ENCODE peak calls at places on chromosomes 1 and 21, in ten cellular contexts. B is EL; F is NCI-H1092 treated with DMSO at 0.1 percent for 48 hours; X is BE2C; P is PC-9; D is COR-L47; E is heart left ventricle; I is AG20443; Q is central memory CD4-positive, alpha-beta T cell; U is skeletal muscle cell. A is an unnamed sample.

GRCh38 chr1:39758556-39759435 is 12.4 kb downstream of the OXCT2 start:
- DNase-seq in I (no peak), P (no peak), X (no peak), B (no peak), D (peak), Q (no peak), E (no peak), U (no peak), F (no peak), A (no peak)

GRCh38 chr21:31553926-31554325 is 105.6 kb upstream of the SOD1 start:
- DNase-seq in E (no peak), U (no peak), P (no peak), I (no peak), B (no peak), Q (no peak), F (no peak), D (no peak), X (no peak), A (no peak)

GRCh38 chr1:19182223-19182622 is 27.8 kb downstream of the UBR4 start:
- DNase-seq in I (no peak), P (no peak), Q (no peak), B (no peak), X (no peak), F (no peak), E (no peak), D (no peak), U (no peak), A (no peak)

GRCh38 chr1:117646007-117646913 is 40.4 kb downstream of the TENT5C start:
- DNase-seq in I (peak), Q (no peak), B (peak), P (no peak), E (no peak), D (no peak), U (no peak), F (no peak), X (no peak), A (no peak)

GRCh38 chr1:241775021-241775420 is 73.0 kb upstream of the EXO1 start:
- DNase-seq in I (no peak), P (peak), B (no peak), E (no peak), D (no peak), X (no peak), F (no peak), U (no peak), Q (no peak), A (no peak)

GRCh38 chr1:43978551-43979260 is at the start of gene B4GALT2:
- DNase-seq in F (peak), D (peak), Q (no peak), B (peak), E (no peak), P (no peak), U (no peak), I (peak), X (peak), A (peak)

GRCh38 chr1:43711524-43712386 is 4.4 kb downstream of the ST3GAL3 start:
- DNase-seq in E (no peak), B (peak), X (no peak), P (peak), U (no peak), D (no peak), I (peak), F (no peak), Q (no peak), A (no peak)

GRCh38 chr1:74012583-74012982 is 185.4 kb downstream of the LRRIQ3 start:
- DNase-seq in P (no peak), E (no peak), I (no peak), D (no peak), X (no peak), U (no peak), Q (no peak), F (no peak), B (no peak), A (no peak)

GRCh38 chr1:184518958-184519357 is 132.1 kb downstream of the C1orf21 start:
- DNase-seq in Q (no peak), U (no peak), I (no peak), X (no peak), E (no peak), P (no peak), F (no peak), B (no peak), D (no peak), A (no peak)

GRCh38 chr1:86976664-86977063 is 62.2 kb downstream of the HS2ST1 start:
- DNase-seq in D (no peak), P (no peak), U (no peak), E (no peak), I (no peak), X (no peak), B (no peak), F (no peak), Q (no peak), A (no peak)

GRCh38 chr1:151720190-151720953 is 950 bp upstream of the RIIAD1 start:
- DNase-seq in I (no peak), D (no peak), Q (no peak), E (no peak), F (no peak), X (no peak), B (no peak), U (no peak), P (no peak), A (no peak)

GRCh38 chr1:232548651-232549050 is 81.3 kb downstream of the SIPA1L2 start:
- DNase-seq in U (no peak), F (no peak), B (no peak), Q (no peak), X (no peak), P (no peak), E (no peak), I (no peak), D (no peak), A (no peak)

GRCh38 chr21:36079010-36079649 is 9.3 kb downstream of the CBR1 start:
- DNase-seq in X (no peak), I (no peak), B (no peak), P (no peak), D (no peak), U (no peak), Q (peak), F (no peak), E (no peak), A (no peak)

GRCh38 chr1:20343149-20343936 is 52.7 kb downstream of the VWA5B1 start:
- DNase-seq in Q (no peak), B (no peak), X (no peak), E (peak), I (no peak), D (no peak), U (no peak), P (no peak), F (no peak), A (no peak)

GRCh38 chr1:189434461-189434860 is 1043.2 kb downstream of the BRINP3 start:
- DNase-seq in Q (no peak), U (no peak), I (no peak), F (no peak), P (no peak), D (no peak), X (no peak), E (no peak), B (no peak), A (no peak)

GRCh38 chr1:52899445-52899894 is 22.1 kb downstream of the ECHDC2 start:
- DNase-seq in E (no peak), X (no peak), U (no peak), Q (no peak), B (no peak), I (no peak), P (no peak), D (no peak), F (no peak), A (no peak)

GRCh38 chr1:85992756-85993155 is 163.8 kb downstream of the COL24A1 start:
- DNase-seq in P (no peak), B (peak), I (peak), E (no peak), U (peak), Q (no peak), X (no peak), D (no peak), F (no peak), A (no peak)

GRCh38 chr1:66351474-66351873 is 182.5 kb upstream of the SGIP1 start:
- DNase-seq in D (no peak), B (no peak), U (no peak), F (no peak), I (no peak), X (no peak), E (no peak), Q (no peak), P (no peak), A (no peak)

GRCh38 chr21:46066843-46067331 is 31.0 kb upstream of the COL6A2 start:
- DNase-seq in E (no peak), I (peak), X (no peak), P (no peak), D (no peak), F (no peak), B (no peak), U (no peak), Q (no peak), A (no peak)

GRCh38 chr1:180586671-180587155 is 27.9 kb downstream of the OVAAL start:
- DNase-seq in F (peak), Q (no peak), X (peak), U (peak), D (peak), B (peak), E (no peak), P (peak), I (peak), A (no peak)

GRCh38 chr21:45972716-45973474 is 8.7 kb upstream of the COL6A1 start:
- DNase-seq in X (peak), E (peak), P (no peak), U (peak), Q (no peak), D (peak), I (peak), F (peak), B (peak), A (no peak)

GRCh38 chr1:10338047-10338446 is 60.8 kb upstream of the PGD start:
- DNase-seq in D (no peak), E (no peak), B (peak), I (peak), X (peak), P (no peak), Q (peak), F (peak), U (peak), A (peak)

GRCh38 chr1:108107658-108108057 is 92.5 kb downstream of the SLC25A24 start:
- DNase-seq in U (peak), F (no peak), Q (peak), E (no peak), P (peak), X (no peak), B (peak), I (peak), D (no peak), A (no peak)

GRCh38 chr1:38285807-38286530 is 239.4 kb upstream of the POU3F1 start:
- DNase-seq in E (no peak), B (no peak), P (no peak), X (no peak), U (no peak), F (no peak), Q (no peak), D (no peak), I (no peak), A (no peak)

GRCh38 chr1:8763888-8764287 is 53.6 kb downstream of the RERE start:
- DNase-seq in B (peak), U (no peak), Q (no peak), F (no peak), P (no peak), X (no peak), E (no peak), D (no peak), I (no peak), A (no peak)

GRCh38 chr1:157147906-157148717 is 9.9 kb upstream of the ETV3 start:
- DNase-seq in B (peak), I (no peak), Q (no peak), D (no peak), X (no peak), E (no peak), U (no peak), F (no peak), P (peak), A (no peak)

GRCh38 chr1:215054266-215054665 is 28.3 kb upstream of the KCNK2 start:
- DNase-seq in B (no peak), Q (no peak), F (no peak), E (no peak), X (no peak), D (no peak), I (no peak), P (no peak), U (no peak), A (no peak)

GRCh38 chr1:75129660-75130311 is 4.4 kb upstream of the LHX8 start:
- DNase-seq in Q (no peak), E (no peak), X (no peak), D (no peak), F (no peak), B (no peak), I (no peak), U (no peak), P (no peak), A (no peak)

GRCh38 chr1:211739671-211740411 is 64.4 kb upstream of the NEK2 start:
- DNase-seq in D (no peak), F (no peak), U (no peak), Q (peak), I (no peak), P (no peak), X (no peak), B (no peak), E (no peak), A (no peak)

GRCh38 chr1:180156631-180157091 is 2.0 kb downstream of the QSOX1 start:
- DNase-seq in P (peak), F (no peak), X (no peak), E (no peak), D (no peak), B (peak), Q (no peak), U (peak), I (peak), A (no peak)